ENCODE peak calls at places on chromosome 1, in five cellular contexts. I is cardiac muscle cell, V is psoas muscle, R is sigmoid colon, F is pancreas. L is an unnamed sample.
A peak's percentile ranks its signal among the peaks of the same experiment; 100 is the strongest.

GRCh38 chr1:175314300-175314699 is 121.7 kb upstream of the KIAA0040 start:
- DNase-seq in I (no peak), V (no peak), R (no peak), F (peak; percentile 24), L (peak; percentile 25)

GRCh38 chr1:2226525-2227340 is 1.4 kb upstream of the SKI start:
- DNase-seq in I (no peak), V (peak; percentile 22), R (peak; percentile 78), F (no peak), L (no peak)

GRCh38 chr1:7152655-7153054 is 367.4 kb downstream of the CAMTA1 start:
- DNase-seq in I (no peak), V (no peak), R (no peak), F (no peak), L (no peak)

GRCh38 chr1:92583821-92584760 is 97.4 kb upstream of the GFI1 start:
- DNase-seq in I (peak; percentile 82), V (no peak), R (no peak), F (no peak), L (no peak)

GRCh38 chr1:119554188-119554587 is 47.2 kb downstream of the HSD3B1 start:
- DNase-seq in I (peak; percentile 97), V (no peak), R (no peak), F (peak; percentile 65), L (no peak)

GRCh38 chr1:111592389-111593361 is 26.9 kb upstream of the RAP1A start:
- DNase-seq in I (peak; percentile 90), V (peak; percentile 86), R (peak; percentile 93), F (peak; percentile 68), L (peak; percentile 87)

GRCh38 chr1:90748668-90749067 is 31.6 kb upstream of the BARHL2 start:
- DNase-seq in I (no peak), V (no peak), R (no peak), F (no peak), L (no peak)

GRCh38 chr1:22790232-22791008 is 79.8 kb downstream of the EPHB2 start:
- DNase-seq in I (no peak), V (no peak), R (no peak), F (no peak), L (peak; percentile 60)

GRCh38 chr1:183505338-183506089 is 33.2 kb downstream of the SMG7 start:
- DNase-seq in I (no peak), V (no peak), R (no peak), F (no peak), L (no peak)

GRCh38 chr1:201299968-201300367 is 16.7 kb downstream of the PKP1 start:
- DNase-seq in I (peak; percentile 43), V (no peak), R (no peak), F (no peak), L (peak; percentile 37)

GRCh38 chr1:201013991-201014815 is 9.3 kb downstream of the KIF21B start:
- DNase-seq in I (no peak), V (no peak), R (no peak), F (no peak), L (no peak)

GRCh38 chr1:46757256-46757955 is 38.5 kb upstream of the EFCAB14 start:
- DNase-seq in I (peak; percentile 57), V (no peak), R (no peak), F (peak; percentile 55), L (no peak)

GRCh38 chr1:248837045-248837793 is 805 bp upstream of the ZNF672 start:
- DNase-seq in I (no peak), V (no peak), R (no peak), F (peak; percentile 35), L (no peak)

GRCh38 chr1:151003175-151003574 is 3.5 kb downstream of the MINDY1 start:
- DNase-seq in I (no peak), V (no peak), R (no peak), F (no peak), L (no peak)

GRCh38 chr1:4045397-4046010 is 145.4 kb upstream of the C1orf174 start:
- DNase-seq in I (no peak), V (no peak), R (no peak), F (no peak), L (no peak)

GRCh38 chr1:2194319-2194897 is at the start of gene FAAP20:
- DNase-seq in I (peak; percentile 76), V (no peak), R (peak; percentile 72), F (peak; percentile 57), L (peak; percentile 77)

GRCh38 chr1:183635606-183636333 is at the start of gene ARPC5:
- DNase-seq in I (peak; percentile 99), V (peak; percentile 95), R (peak; percentile 98), F (peak; percentile 95), L (peak; percentile 96)

GRCh38 chr1:8473121-8473891 is 155.4 kb downstream of the SLC45A1 start:
- DNase-seq in I (no peak), V (no peak), R (no peak), F (no peak), L (no peak)

GRCh38 chr1:204641936-204642335 is 43.6 kb downstream of the LRRN2 start:
- DNase-seq in I (no peak), V (no peak), R (no peak), F (no peak), L (no peak)

GRCh38 chr1:119279441-119280415 is 88.9 kb upstream of the HAO2 start:
- DNase-seq in I (peak; percentile 82), V (no peak), R (no peak), F (no peak), L (no peak)

GRCh38 chr1:47438321-47439150 is 692 bp downstream of the FOXD2 start:
- DNase-seq in I (no peak), V (no peak), R (no peak), F (no peak), L (peak; percentile 26)

GRCh38 chr1:235502601-235503332 is 1.5 kb downstream of the B3GALNT2 start:
- DNase-seq in I (peak; percentile 31), V (no peak), R (no peak), F (no peak), L (no peak)

GRCh38 chr1:17893891-17894631 is 138.9 kb downstream of the ACTL8 start:
- DNase-seq in I (no peak), V (no peak), R (no peak), F (no peak), L (no peak)

GRCh38 chr1:29363536-29363935 is 127.2 kb downstream of the PTPRU start:
- DNase-seq in I (no peak), V (no peak), R (no peak), F (no peak), L (no peak)

GRCh38 chr1:225627304-225627947 is 25.5 kb downstream of the ENAH start:
- DNase-seq in I (no peak), V (no peak), R (no peak), F (no peak), L (no peak)

GRCh38 chr1:27109103-27109822 is 45.7 kb downstream of the SLC9A1 start:
- DNase-seq in I (peak; percentile 29), V (no peak), R (no peak), F (no peak), L (no peak)

GRCh38 chr1:20446796-20447195 is 39.2 kb downstream of the CAMK2N1 start:
- DNase-seq in I (peak; percentile 24), V (no peak), R (no peak), F (no peak), L (no peak)
- H3K4me1 ChIP-seq in I (no peaks in the 10 kb centered on the region), V (no peaks in the 10 kb centered on the region), R (no peaks in the 10 kb centered on the region), F (no peaks in the 10 kb centered on the region), L (no peaks in the 10 kb centered on the region)

DNA sequence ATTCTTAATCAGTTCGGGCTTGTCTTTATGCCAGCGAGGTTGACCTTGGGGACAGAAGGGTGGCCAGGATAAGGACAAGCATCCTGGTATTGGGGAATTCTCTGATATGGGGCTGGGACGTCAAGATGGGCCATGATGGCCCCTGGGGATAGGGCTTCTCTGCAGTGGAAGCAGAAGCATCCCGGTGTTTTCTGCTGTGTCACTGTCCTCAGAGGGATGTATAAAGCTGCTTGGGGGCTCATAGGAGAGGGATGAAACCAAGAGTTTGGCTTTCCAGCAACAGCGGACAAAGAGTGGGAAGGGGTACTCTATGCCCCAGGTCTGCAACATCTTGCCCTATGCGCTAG is 1.4 kb upstream of the ATP1B1 start:
- DNase-seq in I (no peak), V (no peak), R (no peak), F (no peak), L (no peak)
- H3K4me3 ChIP-seq in I (peak overlapping the region; percentile 100), V (peak overlapping the region; percentile 100), R (peak overlapping the region; percentile 96), F (peak overlapping the region; percentile 80), L (peak overlapping the region; percentile 94)

GRCh38 chr1:98919652-98920051 is 85.0 kb downstream of the PLPPR5 start:
- DNase-seq in I (no peak), V (no peak), R (no peak), F (no peak), L (no peak)
- H3K4me1 ChIP-seq in I (no peaks in the 10 kb centered on the region), V (no peaks in the 10 kb centered on the region), R (no peaks in the 10 kb centered on the region), F (no peaks in the 10 kb centered on the region), L (no peaks in the 10 kb centered on the region)

GRCh38 chr1:39214714-39214997 is 10.2 kb downstream of the MACF1 start:
- DNase-seq in I (no peak), V (no peak), R (no peak), F (no peak), L (no peak)
- H3K4me3 ChIP-seq in I (peak overlapping the region; percentile 47), V (no peak overlapping the region), R (no peak overlapping the region), F (no peak overlapping the region), L (peak overlapping the region; percentile 59)

GRCh38 chr1:24179251-24179895 is 7.7 kb downstream of the IFNLR1 start:
- DNase-seq in I (no peak), V (no peak), R (no peak), F (peak; percentile 56), L (no peak)
- H3K4me1 ChIP-seq in I (no peaks in the 10 kb centered on the region), V (no peaks in the 10 kb centered on the region), R (no peaks in the 10 kb centered on the region), F (peaks cover 34% of the 10 kb centered on the region), L (no peaks in the 10 kb centered on the region)

GRCh38 chr1:14928886-14929546 is 224.5 kb upstream of the TMEM51 start:
- DNase-seq in I (no peak), V (no peak), R (no peak), F (no peak), L (no peak)

GRCh38 chr1:14930224-14930965 is 223.2 kb upstream of the TMEM51 start:
- DNase-seq in I (no peak), V (no peak), R (no peak), F (no peak), L (no peak)

GRCh38 chr1:14929547-14930223 is 223.9 kb upstream of the TMEM51 start:
- DNase-seq in I (peak; percentile 43), V (no peak), R (no peak), F (no peak), L (no peak)

GRCh38 chr1:14934867-14935266 is 218.7 kb upstream of the TMEM51 start:
- DNase-seq in I (no peak), V (no peak), R (no peak), F (no peak), L (no peak)

DNA sequence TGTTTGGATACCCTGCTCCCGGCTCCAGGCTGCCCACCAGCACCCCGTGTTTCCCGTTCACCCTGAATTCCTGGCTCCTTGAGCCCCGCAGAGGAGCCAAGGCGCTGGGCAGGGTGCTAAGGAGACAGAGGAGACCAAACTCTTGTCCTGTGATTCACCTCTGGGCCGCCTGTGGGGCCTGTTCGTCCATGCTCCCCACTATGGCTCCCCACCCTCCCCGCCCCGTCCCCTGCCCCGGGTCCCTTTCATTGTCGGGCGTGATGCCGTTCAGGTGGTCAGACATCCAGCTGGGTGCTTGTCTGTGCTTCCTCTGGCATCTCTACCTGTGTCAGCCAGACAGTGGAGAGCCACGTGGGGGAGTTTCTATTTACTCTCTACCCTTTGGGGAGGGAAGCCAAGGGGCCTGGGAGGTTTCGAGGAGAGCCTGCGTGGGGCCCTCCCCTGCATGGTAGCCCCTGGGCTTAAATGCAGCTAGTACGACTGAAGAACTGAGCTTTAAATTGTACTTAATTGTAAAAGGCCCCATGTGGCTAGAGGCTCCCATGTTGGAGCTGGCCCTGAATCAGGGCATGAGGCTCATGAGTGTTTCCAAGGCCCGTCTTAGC is 221.4 kb upstream of the TMEM51 start:
- DNase-seq in I (no peak), V (no peak), R (no peak), F (no peak), L (no peak)
- H3K4me3 ChIP-seq in I (no peak overlapping the region), V (no peak overlapping the region), R (no peak overlapping the region), F (no peak overlapping the region), L (no peak overlapping the region)

L was measured in left ventricle myocardium inferior.